ENCODE peak calls at places on chromosomes 13 and 19, in five cellular contexts. Z, H, F, N and C are unnamed samples.

GRCh38 chr13:78121459-78122348 is 203.1 kb upstream of the EDNRB start:
- DNase-seq in Z (peak; percentile 80), H (peak; percentile 52), F (peak; percentile 77), N (peak; percentile 69), C (peak; percentile 90)

GRCh38 chr19:42360787-42361544 is 29.1 kb downstream of the CNFN start:
- DNase-seq in Z (no peak), H (no peak), F (peak; percentile 47), N (no peak), C (no peak)

GRCh38 chr13:73835138-73835721 is 299.0 kb downstream of the KLF12 start:
- DNase-seq in Z (peak; percentile 52), H (no peak), F (peak; percentile 68), N (peak; percentile 35), C (peak; percentile 82)

GRCh38 chr13:20190481-20191310 is 2.0 kb downstream of the GJB2 start:
- DNase-seq in Z (no peak), H (no peak), F (peak; percentile 52), N (no peak), C (no peak)

GRCh38 chr13:80284290-80284689 is 56.6 kb downstream of the SPRY2 start:
- DNase-seq in Z (no peak), H (no peak), F (no peak), N (no peak), C (no peak)

GRCh38 chr13:102402292-102402691 is 444 bp upstream of the FGF14 start:
- DNase-seq in Z (no peak), H (peak; percentile 24), F (peak; percentile 53), N (peak; percentile 84), C (no peak)

GRCh38 chr19:2438178-2438577 is 10.8 kb upstream of the TIMM13 start:
- DNase-seq in Z (no peak), H (no peak), F (no peak), N (no peak), C (no peak)

GRCh38 chr19:45076029-45076850 is at the start of gene ZNF296:
- DNase-seq in Z (peak; percentile 93), H (peak; percentile 34), F (peak; percentile 70), N (peak; percentile 52), C (peak; percentile 48)

GRCh38 chr19:10517361-10517759 is at the start of gene S1PR5:
- DNase-seq in Z (no peak), H (peak; percentile 96), F (peak; percentile 18), N (peak; percentile 14), C (no peak)

GRCh38 chr19:42529248-42529764 is 1.0 kb upstream of the CEACAM1 start:
- DNase-seq in Z (peak; percentile 83), H (peak; percentile 77), F (peak; percentile 76), N (no peak), C (peak; percentile 56)

GRCh38 chr13:109725297-109725696 is 61.1 kb downstream of the IRS2 start:
- DNase-seq in Z (no peak), H (no peak), F (no peak), N (no peak), C (no peak)

GRCh38 chr13:45333251-45333972 is 7.6 kb downstream of the TPT1 start:
- DNase-seq in Z (no peak), H (no peak), F (no peak), N (no peak), C (no peak)

GRCh38 chr13:94548382-94549240 is 47.3 kb downstream of the TGDS start:
- DNase-seq in Z (no peak), H (peak; percentile 43), F (no peak), N (peak; percentile 68), C (peak; percentile 77)